ENCODE peak calls at places on chromosome 11, in eight cellular contexts. One of them, this sample, is unnamed.

GRCh38 chr11:6319001-6319878 is 1.1 kb downstream of the CAVIN3 start:
- DNase-seq in A549: peak
- DNase-seq in hepatocyte: peak
- DNase-seq in tibial artery: peak
- DNase-seq in stomach: peak
- DNase-seq in pancreas: peak
- DNase-seq in body of pancreas: peak
- DNase-seq in esophagus squamous epithelium: no peak
- DNase-seq in this sample: no peak

GRCh38 chr11:123137496-123138270 is 57.4 kb downstream of the CLMP start:
- DNase-seq in esophagus squamous epithelium: no peak
- DNase-seq in tibial artery: peak
- DNase-seq in A549: no peak
- DNase-seq in stomach: peak
- DNase-seq in body of pancreas: peak
- DNase-seq in pancreas: no peak
- DNase-seq in hepatocyte: peak
- DNase-seq in this sample: no peak

GRCh38 chr11:1206391-1207271 is 16.2 kb upstream of the MUC5B start:
- DNase-seq in stomach: no peak
- DNase-seq in pancreas: peak
- DNase-seq in A549: no peak
- DNase-seq in esophagus squamous epithelium: no peak
- DNase-seq in tibial artery: peak
- DNase-seq in body of pancreas: peak
- DNase-seq in hepatocyte: no peak
- DNase-seq in this sample: no peak

GRCh38 chr11:48017105-48017874 is 36.9 kb downstream of the PTPRJ start:
- DNase-seq in tibial artery: no peak
- DNase-seq in esophagus squamous epithelium: no peak
- DNase-seq in hepatocyte: no peak
- DNase-seq in pancreas: peak
- DNase-seq in body of pancreas: no peak
- DNase-seq in stomach: no peak
- DNase-seq in A549: no peak
- DNase-seq in this sample: no peak

GRCh38 chr11:942853-943252 is 17.2 kb downstream of the AP2A2 start:
- DNase-seq in body of pancreas: no peak
- DNase-seq in pancreas: no peak
- DNase-seq in esophagus squamous epithelium: no peak
- DNase-seq in hepatocyte: no peak
- DNase-seq in stomach: no peak
- DNase-seq in tibial artery: no peak
- DNase-seq in A549: no peak
- DNase-seq in this sample: no peak

GRCh38 chr11:17991799-17992433 is 20.9 kb downstream of the SERGEF start:
- DNase-seq in body of pancreas: peak
- DNase-seq in stomach: peak
- DNase-seq in A549: peak
- DNase-seq in esophagus squamous epithelium: no peak
- DNase-seq in pancreas: no peak
- DNase-seq in tibial artery: no peak
- DNase-seq in hepatocyte: peak
- DNase-seq in this sample: peak

GRCh38 chr11:94784884-94785283 is 16.7 kb downstream of the AMOTL1 start:
- DNase-seq in pancreas: no peak
- DNase-seq in A549: no peak
- DNase-seq in body of pancreas: no peak
- DNase-seq in hepatocyte: no peak
- DNase-seq in stomach: no peak
- DNase-seq in esophagus squamous epithelium: no peak
- DNase-seq in tibial artery: no peak
- DNase-seq in this sample: no peak

GRCh38 chr11:102676086-102676485 is 29.5 kb downstream of the MMP27 start:
- DNase-seq in body of pancreas: no peak
- DNase-seq in pancreas: no peak
- DNase-seq in stomach: no peak
- DNase-seq in tibial artery: no peak
- DNase-seq in hepatocyte: no peak
- DNase-seq in esophagus squamous epithelium: no peak
- DNase-seq in A549: no peak
- DNase-seq in this sample: no peak

GRCh38 chr11:117514256-117514655 is 186.6 kb downstream of the CEP164 start:
- DNase-seq in pancreas: no peak
- DNase-seq in A549: no peak
- DNase-seq in body of pancreas: no peak
- DNase-seq in hepatocyte: no peak
- DNase-seq in stomach: no peak
- DNase-seq in tibial artery: no peak
- DNase-seq in esophagus squamous epithelium: no peak
- DNase-seq in this sample: no peak

GRCh38 chr11:119370486-119371046 is 10.9 kb downstream of the USP2 start:
- DNase-seq in tibial artery: peak
- DNase-seq in A549: no peak
- DNase-seq in stomach: no peak
- DNase-seq in pancreas: no peak
- DNase-seq in body of pancreas: no peak
- DNase-seq in hepatocyte: peak
- DNase-seq in esophagus squamous epithelium: no peak
- DNase-seq in this sample: no peak

GRCh38 chr11:2390871-2391662 is 9.5 kb upstream of the TSSC4 start:
- DNase-seq in tibial artery: peak
- DNase-seq in esophagus squamous epithelium: no peak
- DNase-seq in A549: peak
- DNase-seq in pancreas: no peak
- DNase-seq in body of pancreas: no peak
- DNase-seq in hepatocyte: no peak
- DNase-seq in stomach: no peak
- DNase-seq in this sample: peak

GRCh38 chr11:55895216-55895615 is 12.1 kb downstream of the TRIM51 start:
- DNase-seq in body of pancreas: no peak
- DNase-seq in hepatocyte: no peak
- DNase-seq in esophagus squamous epithelium: no peak
- DNase-seq in stomach: no peak
- DNase-seq in A549: no peak
- DNase-seq in pancreas: no peak
- DNase-seq in tibial artery: no peak
- DNase-seq in this sample: no peak

GRCh38 chr11:102763440-102763839 is 17.0 kb downstream of the MMP10 start:
- DNase-seq in tibial artery: no peak
- DNase-seq in esophagus squamous epithelium: no peak
- DNase-seq in A549: no peak
- DNase-seq in stomach: no peak
- DNase-seq in body of pancreas: no peak
- DNase-seq in pancreas: no peak
- DNase-seq in hepatocyte: no peak
- DNase-seq in this sample: peak

GRCh38 chr11:82732734-82733443 is 775 bp downstream of the FAM181B start:
- DNase-seq in A549: no peak
- DNase-seq in hepatocyte: peak
- DNase-seq in pancreas: peak
- DNase-seq in tibial artery: no peak
- DNase-seq in esophagus squamous epithelium: no peak
- DNase-seq in body of pancreas: peak
- DNase-seq in stomach: no peak
- DNase-seq in this sample: peak

GRCh38 chr11:5505363-5506048 is 4.3 kb downstream of the UBQLN3 start:
- DNase-seq in A549: no peak
- DNase-seq in body of pancreas: no peak
- DNase-seq in pancreas: no peak
- DNase-seq in stomach: no peak
- DNase-seq in esophagus squamous epithelium: no peak
- DNase-seq in hepatocyte: no peak
- DNase-seq in tibial artery: no peak
- DNase-seq in this sample: no peak

GRCh38 chr11:126989942-126990715 is 10.4 kb downstream of the KIRREL3 start:
- DNase-seq in tibial artery: peak
- DNase-seq in pancreas: peak
- DNase-seq in stomach: peak
- DNase-seq in body of pancreas: peak
- DNase-seq in hepatocyte: peak
- DNase-seq in A549: peak
- DNase-seq in esophagus squamous epithelium: no peak
- DNase-seq in this sample: peak

GRCh38 chr11:126992804-126993111 is 7.8 kb downstream of the KIRREL3 start:
- DNase-seq in A549: peak
- DNase-seq in hepatocyte: no peak
- DNase-seq in pancreas: no peak
- DNase-seq in body of pancreas: no peak
- DNase-seq in esophagus squamous epithelium: no peak
- DNase-seq in tibial artery: no peak
- DNase-seq in stomach: no peak
- DNase-seq in this sample: no peak

GRCh38 chr11:126992065-126992803 is 8.3 kb downstream of the KIRREL3 start:
- DNase-seq in hepatocyte: no peak
- DNase-seq in A549: peak
- DNase-seq in esophagus squamous epithelium: no peak
- DNase-seq in body of pancreas: no peak
- DNase-seq in pancreas: no peak
- DNase-seq in tibial artery: no peak
- DNase-seq in stomach: no peak
- DNase-seq in this sample: no peak

GRCh38 chr11:126991596-126991995 is 9.0 kb downstream of the KIRREL3 start:
- DNase-seq in stomach: no peak
- DNase-seq in tibial artery: no peak
- DNase-seq in esophagus squamous epithelium: no peak
- DNase-seq in pancreas: no peak
- DNase-seq in A549: peak
- DNase-seq in hepatocyte: no peak
- DNase-seq in body of pancreas: no peak
- DNase-seq in this sample: no peak

GRCh38 chr11:126990716-126991480 is 9.7 kb downstream of the KIRREL3 start:
- DNase-seq in hepatocyte: no peak
- DNase-seq in tibial artery: no peak
- DNase-seq in body of pancreas: no peak
- DNase-seq in esophagus squamous epithelium: no peak
- DNase-seq in pancreas: no peak
- DNase-seq in A549: no peak
- DNase-seq in stomach: no peak
- DNase-seq in this sample: no peak
- TF ChIP-seq CTCF in hepatocyte: no peak
- TF ChIP-seq CTCF in tibial artery: no peak
- TF ChIP-seq CTCF in body of pancreas: no peak
- TF ChIP-seq CTCF in esophagus squamous epithelium: no peak
- TF ChIP-seq CTCF in pancreas: no peak
- TF ChIP-seq CTCF in A549: no peak
- TF ChIP-seq CTCF in stomach: no peak
- TF ChIP-seq CTCF in this sample: peak

DNA sequence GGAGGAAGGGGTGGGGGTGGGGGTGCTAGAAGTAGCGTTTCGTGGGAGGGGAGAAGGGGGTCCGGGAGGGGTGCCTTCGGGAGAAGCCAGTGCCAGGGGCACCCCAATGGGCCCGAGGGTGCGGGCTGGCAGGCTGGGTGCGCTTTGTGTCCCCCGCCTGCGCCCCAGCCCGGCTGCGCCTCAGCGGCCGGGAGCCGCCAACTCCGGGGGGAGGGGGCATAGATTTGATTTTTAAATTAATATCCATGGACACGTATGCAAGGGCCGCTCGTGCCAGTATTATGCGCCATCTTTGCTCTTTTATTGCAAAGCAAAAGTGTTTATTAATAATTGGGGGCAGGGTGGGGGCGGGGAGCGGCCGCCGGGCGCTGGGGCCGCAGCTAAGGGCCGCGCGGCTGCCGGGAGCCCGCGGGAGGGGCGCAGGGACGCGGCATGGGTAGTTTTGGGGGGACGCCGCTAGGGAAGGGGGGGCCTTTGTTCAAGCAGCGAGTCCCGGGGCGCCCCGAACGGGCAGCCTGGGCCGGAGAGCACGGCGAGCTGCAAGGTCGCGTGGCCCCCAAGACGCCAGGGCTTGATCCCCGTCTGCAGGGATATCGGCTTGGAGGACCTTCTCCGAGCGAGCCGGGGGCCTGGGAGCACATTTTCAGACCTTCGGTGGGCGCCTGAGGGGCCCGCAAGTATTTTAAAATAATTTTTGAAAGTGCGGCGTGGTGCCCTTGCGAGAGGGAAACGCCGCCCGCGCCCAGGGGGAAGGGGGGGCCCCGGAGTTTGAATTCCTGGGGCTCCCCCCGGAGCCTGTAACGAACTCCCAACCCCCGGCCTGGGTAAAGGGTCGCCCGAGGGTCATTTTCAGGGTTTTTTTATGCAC is 959 bp downstream of the CCND1 start:
- DNase-seq in body of pancreas: no peak
- DNase-seq in tibial artery: no peak
- DNase-seq in hepatocyte: no peak
- DNase-seq in stomach: no peak
- DNase-seq in esophagus squamous epithelium: no peak
- DNase-seq in A549: no peak
- DNase-seq in pancreas: peak
- DNase-seq in this sample: no peak
- H3K27ac ChIP-seq in body of pancreas: peak
- H3K27ac ChIP-seq in tibial artery: peak
- H3K27ac ChIP-seq in hepatocyte: peak
- H3K27ac ChIP-seq in stomach: peak
- H3K27ac ChIP-seq in esophagus squamous epithelium: peak
- H3K27ac ChIP-seq in A549: peak
- H3K27ac ChIP-seq in pancreas: peak
- H3K27ac ChIP-seq in this sample: peak

GRCh38 chr11:72534859-72535547 is 100.7 kb upstream of the CLPB start:
- DNase-seq in tibial artery: no peak
- DNase-seq in esophagus squamous epithelium: no peak
- DNase-seq in A549: peak
- DNase-seq in stomach: no peak
- DNase-seq in hepatocyte: peak
- DNase-seq in body of pancreas: no peak
- DNase-seq in pancreas: no peak
- DNase-seq in this sample: no peak
- TF ChIP-seq CTCF in tibial artery: no peak
- TF ChIP-seq CTCF in esophagus squamous epithelium: no peak
- TF ChIP-seq CTCF in A549: no peak
- TF ChIP-seq CTCF in stomach: no peak
- TF ChIP-seq CTCF in hepatocyte: no peak
- TF ChIP-seq CTCF in body of pancreas: peak
- TF ChIP-seq CTCF in pancreas: no peak
- TF ChIP-seq CTCF in this sample: no peak

GRCh38 chr11:97072420-97072819 is 682.6 kb downstream of the JRKL start:
- DNase-seq in A549: no peak
- DNase-seq in esophagus squamous epithelium: no peak
- DNase-seq in hepatocyte: no peak
- DNase-seq in pancreas: no peak
- DNase-seq in tibial artery: no peak
- DNase-seq in body of pancreas: no peak
- DNase-seq in stomach: no peak
- DNase-seq in this sample: no peak
- H3K27ac ChIP-seq in A549: no peak
- H3K27ac ChIP-seq in esophagus squamous epithelium: no peak
- H3K27ac ChIP-seq in hepatocyte: no peak
- H3K27ac ChIP-seq in pancreas: no peak
- H3K27ac ChIP-seq in tibial artery: no peak
- H3K27ac ChIP-seq in body of pancreas: no peak
- H3K27ac ChIP-seq in stomach: no peak
- H3K27ac ChIP-seq in this sample: no peak